ENCODE peak calls at places on chromosomes 5 and 9, in six cellular contexts. X is IMR-90, D is neuronal stem cell, K is H9, J is mesendoderm, C is trophoblast cell. F is an unnamed sample.

GRCh38 chr9:15873573-15874177 is 320.8 kb downstream of the CCDC171 start:
- DNase-seq in D (peak), K (no peak), X (peak), C (no peak), J (peak), F (peak)

GRCh38 chr9:105901514-105902109 is 207.3 kb downstream of the TMEM38B start:
- DNase-seq in C (peak), X (peak), J (peak), D (peak), K (peak), F (peak)

GRCh38 chr5:176735383-176736265 is 74.7 kb upstream of the UNC5A start:
- DNase-seq in C (no peak), J (no peak), X (no peak), D (no peak), K (peak), F (no peak)

GRCh38 chr9:127862075-127863011 is 7.9 kb upstream of the ENG start:
- DNase-seq in C (no peak), X (no peak), J (no peak), K (no peak), D (no peak), F (peak)

GRCh38 chr9:101028346-101029299 is at the start of gene PLPPR1:
- DNase-seq in K (peak), X (peak), D (peak), C (peak), J (peak), F (peak)

GRCh38 chr9:134618163-134618822 is 23.3 kb upstream of the COL5A1 start:
- DNase-seq in X (no peak), D (no peak), K (peak), J (no peak), C (no peak), F (no peak)

GRCh38 chr9:126510564-126510963 is 103.2 kb upstream of the LMX1B start:
- DNase-seq in J (no peak), X (no peak), K (no peak), D (no peak), C (no peak), F (no peak)

GRCh38 chr5:115262066-115262404 is 642 bp downstream of the PGGT1B start:
- DNase-seq in J (peak), X (peak), K (no peak), C (no peak), D (no peak), F (peak)

GRCh38 chr5:98454407-98454806 is 319.1 kb upstream of the RGMB start:
- DNase-seq in K (no peak), D (no peak), X (peak), J (no peak), C (no peak), F (peak)

GRCh38 chr9:7909537-7909936 is 110.0 kb upstream of the DMAC1 start:
- DNase-seq in X (no peak), J (no peak), K (no peak), D (no peak), C (no peak), F (no peak)

GRCh38 chr5:42057254-42057690 is 132.2 kb downstream of the FBXO4 start:
- DNase-seq in J (peak), C (peak), D (peak), K (peak), X (peak), F (peak)

GRCh38 chr5:95281211-95281610 is 3.7 kb downstream of the MCTP1 start:
- DNase-seq in J (peak), C (no peak), D (no peak), K (peak), X (peak), F (peak)

GRCh38 chr5:38738898-38739743 is 106.7 kb upstream of the OSMR start:
- DNase-seq in X (no peak), C (no peak), K (no peak), J (no peak), D (no peak), F (no peak)

GRCh38 chr5:68478306-68479091 is 262.9 kb downstream of the PIK3R1 start:
- DNase-seq in C (no peak), K (no peak), X (peak), J (no peak), D (no peak), F (no peak)

GRCh38 chr5:14280294-14280854 is 137.2 kb downstream of the TRIO start:
- DNase-seq in K (no peak), X (no peak), D (no peak), J (no peak), C (no peak), F (no peak)

GRCh38 chr5:154308457-154309360 is 118.2 kb downstream of the GALNT10 start:
- DNase-seq in D (no peak), J (no peak), K (no peak), X (peak), C (peak), F (peak)

GRCh38 chr5:91556-92263 is at the start of gene PLEKHG4B:
- DNase-seq in J (peak), C (no peak), K (peak), D (peak), X (no peak), F (no peak)

GRCh38 chr5:139389701-139390638 is at the start of gene MZB1:
- DNase-seq in C (no peak), D (no peak), K (no peak), J (no peak), X (no peak), F (no peak)

GRCh38 chr9:113293285-113293874 is 9.8 kb downstream of the RNF183 start:
- DNase-seq in K (no peak), X (peak), C (no peak), J (no peak), D (no peak), F (no peak)

GRCh38 chr9:116628706-116629105 is 58.4 kb upstream of the TRIM32 start:
- DNase-seq in D (no peak), C (no peak), J (no peak), K (no peak), X (no peak), F (no peak)
- H3K23ac ChIP-seq in D (no peak), C (no peak), J (no peak), K (no peak), X (no peak), F (no peak)

DNA sequence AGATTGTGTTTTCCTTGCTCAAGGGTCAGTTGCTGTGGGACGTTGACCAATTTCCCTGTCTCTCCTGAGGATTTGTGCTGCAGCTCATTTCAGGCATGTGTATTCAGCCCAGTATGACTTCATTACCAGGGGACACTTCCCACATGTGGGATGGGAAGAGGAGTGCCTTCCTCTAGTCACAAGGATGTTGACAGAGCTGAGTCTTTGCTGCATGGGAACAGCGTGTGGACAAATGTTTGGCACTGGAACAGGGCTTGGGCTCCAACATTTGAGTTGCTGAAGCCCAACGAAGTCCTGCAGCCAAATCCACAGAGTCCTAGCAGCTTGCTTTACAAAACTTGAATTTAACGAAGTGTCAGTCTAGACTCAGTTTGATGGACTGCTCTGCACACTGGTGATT is 283.2 kb downstream of the SH3GL2 start:
- DNase-seq in J (no peak), D (no peak), C (no peak), K (no peak), X (no peak), F (no peak)
- H3K23ac ChIP-seq in J (no peak), D (no peak), C (no peak), K (no peak), X (no peak), F (no peak)

DNA sequence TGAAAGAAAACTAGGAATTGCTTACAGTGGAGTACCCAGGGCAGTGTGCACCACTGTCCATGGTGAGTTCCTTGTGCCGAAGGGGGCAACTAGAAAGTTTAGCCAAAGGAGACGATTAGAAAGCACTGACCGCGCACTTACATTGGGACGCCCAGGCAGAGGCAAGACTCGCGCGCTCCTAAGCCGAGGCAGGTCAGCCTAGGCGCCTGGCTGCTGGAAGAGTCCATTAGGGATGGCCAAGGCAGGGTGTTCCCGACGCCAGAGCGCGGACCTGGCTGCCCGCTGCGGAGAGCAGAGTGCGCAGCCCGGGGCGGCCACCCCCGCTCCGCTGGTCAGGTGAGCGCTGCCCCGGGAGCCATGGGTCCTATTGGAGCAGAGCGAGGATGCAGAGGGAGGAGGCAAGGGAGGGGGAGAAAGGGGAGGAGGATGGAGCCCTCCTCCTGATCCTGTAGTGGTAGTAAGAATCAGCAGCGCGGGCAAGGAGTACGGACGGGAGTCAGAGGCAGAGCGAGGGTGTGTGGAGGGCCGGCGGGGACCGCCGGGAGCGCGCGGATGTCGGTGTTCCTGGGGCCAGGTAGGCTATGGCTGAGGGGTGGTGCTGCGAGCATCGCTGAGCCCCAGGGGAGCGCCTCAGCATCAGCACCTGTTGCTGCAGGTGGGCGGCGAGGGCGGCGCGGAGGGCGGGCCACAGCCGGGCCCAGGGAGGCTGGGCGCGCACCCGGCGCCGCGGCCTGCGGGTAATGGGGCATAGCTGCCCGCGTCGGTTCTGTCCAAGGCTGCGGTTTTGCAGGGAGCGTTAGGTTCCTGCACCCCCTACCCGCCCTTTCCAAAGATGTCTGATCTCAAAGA is at the start of gene ADGRV1:
- DNase-seq in K (peak), X (peak), D (peak), C (peak), J (peak), F (peak)
- H3K23ac ChIP-seq in K (no peak), X (no peak), D (peak), C (no peak), J (no peak), F (no peak)

GRCh38 chr5:58477760-58478159 is 13.5 kb upstream of the GAPT start:
- DNase-seq in J (no peak), C (no peak), X (no peak), D (no peak), K (no peak), F (no peak)

GRCh38 chr5:58481828-58482227 is 9.4 kb upstream of the GAPT start:
- DNase-seq in J (no peak), K (no peak), X (no peak), D (no peak), C (no peak), F (no peak)

GRCh38 chr5:58484505-58484904 is 6.7 kb upstream of the GAPT start:
- DNase-seq in K (no peak), C (no peak), X (no peak), D (no peak), J (no peak), F (no peak)

GRCh38 chr5:58482536-58482935 is 8.7 kb upstream of the GAPT start:
- DNase-seq in J (no peak), K (no peak), X (no peak), C (no peak), D (no peak), F (no peak)

GRCh38 chr5:58481066-58481676 is 10.1 kb upstream of the GAPT start:
- DNase-seq in X (no peak), J (no peak), K (no peak), C (no peak), D (no peak), F (no peak)
- H3K23ac ChIP-seq in X (no peak), J (no peak), K (peak), C (peak), D (peak), F (no peak)